ENCODE peak calls at places on chromosomes 3 and 15, in five cellular contexts. G is fibroblast of lung, B is endodermal cell, P is right lobe of liver, Y is lower lobe of right lung. O is an unnamed sample.

GRCh38 chr15:70584838-70585706 is 178.3 kb downstream of the UACA start:
- DNase-seq in B (peak), G (peak), P (no peak), Y (no peak), O (peak)

GRCh38 chr15:79101866-79102581 is 11.4 kb upstream of the RASGRF1 start:
- DNase-seq in P (no peak), Y (no peak), B (no peak), G (no peak), O (no peak)

GRCh38 chr15:92817339-92817886 is 82.7 kb upstream of the CHD2 start:
- DNase-seq in P (no peak), Y (no peak), B (no peak), G (peak), O (no peak)

GRCh38 chr3:125045965-125046364 is 9.8 kb downstream of the HEG1 start:
- DNase-seq in G (peak), Y (no peak), P (no peak), B (no peak), O (peak)

GRCh38 chr3:186787642-186788481 is 4.5 kb downstream of the EIF4A2 start:
- DNase-seq in P (no peak), Y (no peak), B (no peak), G (no peak), O (peak)

GRCh38 chr3:71276531-71276930 is 307.0 kb downstream of the FOXP1 start:
- DNase-seq in P (no peak), B (no peak), Y (no peak), G (no peak), O (no peak)

GRCh38 chr3:193975072-193975535 is 160.8 kb upstream of the HES1 start:
- DNase-seq in Y (no peak), B (peak), G (no peak), P (no peak), O (no peak)

GRCh38 chr15:99504823-99505551 is 60.8 kb upstream of the MEF2A start:
- DNase-seq in P (no peak), Y (no peak), G (peak), B (peak), O (peak)

GRCh38 chr3:120162400-120162799 is 68.2 kb upstream of the GSK3B start:
- DNase-seq in B (no peak), P (no peak), Y (no peak), G (peak), O (peak)

GRCh38 chr3:194396897-194397756 is 1.9 kb downstream of the GP5 start:
- DNase-seq in G (peak), B (peak), P (no peak), Y (no peak), O (peak)

GRCh38 chr3:195855471-195856409 is 44.0 kb upstream of the MUC4 start:
- DNase-seq in Y (no peak), G (no peak), B (no peak), P (no peak), O (no peak)

GRCh38 chr3:188869628-188870027 is 302.1 kb upstream of the TPRG1 start:
- DNase-seq in B (no peak), G (peak), Y (no peak), P (no peak), O (peak)

GRCh38 chr3:53137835-53138446 is 7.7 kb upstream of the RFT1 start:
- DNase-seq in Y (no peak), B (no peak), P (no peak), G (no peak), O (peak)

GRCh38 chr3:25915673-25916072 is 125.8 kb downstream of the OXSM start:
- DNase-seq in G (no peak), Y (no peak), B (no peak), P (no peak), O (no peak)

GRCh38 chr3:76900571-76900970 is 139.3 kb upstream of the ROBO2 start:
- DNase-seq in P (no peak), G (no peak), B (no peak), Y (no peak), O (peak)

GRCh38 chr3:71288269-71288930 is 295.1 kb downstream of the FOXP1 start:
- DNase-seq in Y (no peak), G (peak), P (no peak), B (no peak), O (peak)

GRCh38 chr3:177598110-177598833 is 401.0 kb upstream of the TBL1XR1 start:
- DNase-seq in B (no peak), P (no peak), G (peak), Y (no peak), O (peak)

GRCh38 chr3:11637901-11638668 is 5.6 kb downstream of the VGLL4 start:
- DNase-seq in G (no peak), Y (no peak), P (no peak), B (no peak), O (peak)

GRCh38 chr15:79970921-79971434 is at the start of gene BCL2A1:
- DNase-seq in P (no peak), B (no peak), Y (no peak), G (peak), O (peak)

GRCh38 chr15:39597751-39598185 is 16.9 kb downstream of the THBS1 start:
- DNase-seq in G (no peak), P (no peak), B (no peak), Y (no peak), O (no peak)

GRCh38 chr3:4754180-4755086 is 224.8 kb upstream of the BHLHE40 start:
- DNase-seq in G (no peak), P (no peak), Y (no peak), B (no peak), O (no peak)

GRCh38 chr15:28094732-28095521 is 4.2 kb downstream of the OCA2 start:
- DNase-seq in Y (peak), P (no peak), B (peak), G (no peak), O (no peak)

GRCh38 chr3:171116802-171117395 is 90.4 kb upstream of the SLC2A2 start:
- DNase-seq in P (no peak), B (no peak), G (no peak), Y (no peak), O (no peak)

GRCh38 chr3:35422826-35423601 is 216.3 kb upstream of the ARPP21 start:
- DNase-seq in P (no peak), B (no peak), G (peak), Y (no peak), O (peak)

GRCh38 chr3:82012775-82013174 is 251.3 kb upstream of the GBE1 start:
- DNase-seq in P (no peak), Y (no peak), B (no peak), G (no peak), O (peak)

GRCh38 chr3:65713016-65713415 is 325.7 kb downstream of the MAGI1 start:
- DNase-seq in Y (no peak), B (peak), G (peak), P (no peak), O (peak)

GRCh38 chr3:150081084-150081483 is 110.4 kb upstream of the PFN2 start:
- DNase-seq in Y (no peak), P (no peak), G (peak), B (no peak), O (peak)

GRCh38 chr15:91593081-91593480 is 260.4 kb upstream of the SLCO3A1 start:
- DNase-seq in P (no peak), Y (no peak), B (no peak), G (peak), O (no peak)

GRCh38 chr3:16370872-16371740 is 106.1 kb downstream of the OXNAD1 start:
- DNase-seq in B (no peak), G (peak), Y (no peak), P (no peak), O (peak)

GRCh38 chr15:81895723-81896122 is 150.1 kb downstream of the MEX3B start:
- DNase-seq in B (no peak), Y (no peak), G (no peak), P (no peak), O (no peak)

GRCh38 chr15:81890496-81890895 is 155.3 kb downstream of the MEX3B start:
- DNase-seq in G (no peak), B (no peak), P (no peak), Y (no peak), O (no peak)

GRCh38 chr15:81897011-81897677 is 148.7 kb downstream of the MEX3B start:
- DNase-seq in G (peak), Y (no peak), B (no peak), P (no peak), O (peak)

GRCh38 chr15:81893182-81893833 is 152.5 kb downstream of the MEX3B start:
- DNase-seq in P (no peak), B (no peak), Y (no peak), G (no peak), O (no peak)

DNA sequence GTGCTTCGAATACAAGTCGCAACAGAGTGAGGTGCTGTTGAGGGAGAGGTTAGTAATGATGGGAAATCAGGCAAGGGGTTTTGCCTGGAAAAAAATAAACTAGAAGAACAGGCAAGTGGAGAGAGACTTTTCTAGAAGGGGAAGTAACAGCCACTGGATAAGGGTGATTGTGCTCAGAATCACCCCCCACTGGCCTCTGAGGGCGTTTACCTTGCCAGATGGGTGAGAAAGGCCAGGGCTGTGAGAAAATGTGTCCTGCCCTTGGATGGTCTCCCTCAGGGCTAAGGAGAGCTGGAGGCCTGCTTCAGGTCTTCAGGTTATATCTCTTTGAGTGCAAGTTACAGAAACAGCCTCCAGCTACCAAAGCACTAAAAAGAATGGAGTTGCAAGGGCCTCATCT is 151.7 kb downstream of the MEX3B start:
- DNase-seq in B (peak), G (no peak), Y (no peak), P (no peak), O (no peak)
- H3K4me3 ChIP-seq in B (no peak), G (no peak), Y (no peak), P (no peak), O (no peak)

DNA sequence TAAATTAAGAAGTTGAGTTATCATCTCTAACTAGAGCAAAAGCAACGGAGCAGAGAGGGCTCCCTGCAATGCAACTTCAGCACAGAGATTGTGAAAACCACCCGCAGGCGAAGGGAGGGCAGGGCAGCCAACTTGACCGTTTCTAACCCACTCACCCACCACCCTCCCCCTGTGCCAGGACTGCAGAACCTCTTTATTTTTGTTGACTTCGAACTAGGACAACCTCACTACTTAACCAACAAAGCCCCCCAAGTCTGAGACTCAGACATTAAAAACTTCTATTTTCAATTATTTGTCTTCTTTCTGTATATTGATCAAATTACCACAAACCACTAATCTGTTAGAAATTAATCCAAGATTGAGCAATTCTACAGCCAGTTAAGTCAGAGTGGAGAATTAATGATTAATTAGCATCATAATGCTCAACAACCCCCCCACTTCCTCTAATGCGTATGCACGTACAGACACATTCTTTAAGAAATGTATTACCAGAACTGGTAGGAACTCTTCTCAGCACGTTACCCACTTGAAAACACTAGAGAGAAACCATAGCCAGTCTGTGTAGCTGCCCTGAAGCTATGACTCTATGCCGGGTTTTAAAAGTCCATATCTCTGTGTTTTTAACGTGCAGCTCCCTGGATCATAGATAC is 2.0 kb downstream of the MGLL start:
- DNase-seq in Y (peak), G (peak), B (peak), P (peak), O (peak)
- TF ChIP-seq CTCF in Y (no peak), G (peak), B (peak), P (no peak), O (peak)

GRCh38 chr15:60760646-60761504 is 281.9 kb upstream of the ICE2 start:
- DNase-seq in Y (no peak), G (peak), P (no peak), B (no peak), O (peak)
- H3K4me3 ChIP-seq in Y (no peak), G (no peak), P (no peak), B (no peak), O (no peak)

GRCh38 chr3:136559896-136560295 is 192.3 kb downstream of the STAG1 start:
- DNase-seq in Y (no peak), P (no peak), G (peak), B (no peak), O (no peak)
- TF ChIP-seq CTCF in Y (no peak), P (no peak), G (no peak), B (no peak), O (no peak)